ENCODE peak calls at places on chromosomes 12 and 14, in nine cellular contexts. M is body of pancreas; V is CD4-positive, alpha-beta T cell; N is RWPE2; Z is fibroblast of lung; C is ovary; Y is right atrium auricular region; O is Peyer's patch; G is esophagus squamous epithelium. P is an unnamed sample.

GRCh38 chr12:65885312-65885711 is 61.0 kb downstream of the HMGA2 start:
- DNase-seq in G (no peak), Z (no peak), C (no peak), M (peak; percentile 12), Y (no peak), N (no peak), O (no peak), V (no peak), P (no peak)

GRCh38 chr14:101561145-101561896 is at the start of gene DIO3:
- DNase-seq in C (peak; percentile 77), G (no peak), O (no peak), M (peak; percentile 27), N (no peak), Y (no peak), Z (peak; percentile 44), V (no peak), P (no peak)

GRCh38 chr14:54425537-54426274 is 15.5 kb downstream of the CNIH1 start:
- DNase-seq in Y (no peak), N (no peak), O (no peak), M (no peak), G (no peak), V (no peak), Z (no peak), C (no peak), P (no peak)

GRCh38 chr12:27332407-27333310 is at the start of gene BMAL2:
- DNase-seq in N (no peak), O (peak; percentile 62), C (no peak), V (peak; percentile 34), G (no peak), Y (no peak), Z (peak; percentile 60), M (peak; percentile 36), P (peak; percentile 14)

GRCh38 chr14:61475316-61475715 is 153.9 kb downstream of the PRKCH start:
- DNase-seq in N (no peak), G (no peak), M (peak; percentile 45), C (no peak), Y (no peak), Z (peak; percentile 63), V (no peak), O (no peak), P (no peak)

GRCh38 chr12:104578453-104578852 is 121.7 kb downstream of the CHST11 start:
- DNase-seq in O (no peak), N (no peak), M (no peak), Z (peak; percentile 94), G (no peak), V (no peak), Y (no peak), C (no peak), P (no peak)

GRCh38 chr14:31387091-31387490 is 33.3 kb downstream of the HEATR5A start:
- DNase-seq in O (no peak), Y (no peak), Z (no peak), C (no peak), G (no peak), N (no peak), V (no peak), M (no peak), P (no peak)

GRCh38 chr12:2008677-2009076 is 4.4 kb upstream of the DCP1B start:
- DNase-seq in V (no peak), Y (no peak), Z (peak; percentile 53), N (no peak), C (no peak), M (no peak), G (no peak), O (no peak), P (no peak)

GRCh38 chr12:52581066-52581465 is 7.4 kb upstream of the KRT74 start:
- DNase-seq in C (peak; percentile 5), V (no peak), M (no peak), N (peak; percentile 38), Z (no peak), G (no peak), O (no peak), Y (no peak), P (no peak)

GRCh38 chr12:124668602-124669001 is 101.2 kb upstream of the NCOR2 start:
- DNase-seq in Y (no peak), G (no peak), C (no peak), N (no peak), Z (peak; percentile 51), O (no peak), V (no peak), M (no peak), P (no peak)

GRCh38 chr14:89290813-89291212 is 126.2 kb downstream of the FOXN3 start:
- DNase-seq in M (no peak), O (no peak), G (no peak), V (no peak), N (no peak), C (no peak), Z (no peak), Y (no peak), P (no peak)

GRCh38 chr12:23621910-23622309 is 327.6 kb downstream of the SOX5 start:
- DNase-seq in O (no peak), G (no peak), C (no peak), Y (no peak), M (no peak), V (no peak), Z (no peak), N (no peak), P (no peak)

GRCh38 chr14:63941023-63941422 is 88.2 kb downstream of the SYNE2 start:
- DNase-seq in N (no peak), C (no peak), G (no peak), O (no peak), M (no peak), V (no peak), Y (no peak), Z (no peak), P (no peak)

GRCh38 chr12:67681941-67682340 is 33.4 kb downstream of the DYRK2 start:
- DNase-seq in C (no peak), Y (no peak), M (no peak), N (no peak), G (no peak), O (no peak), Z (no peak), V (no peak), P (no peak)

GRCh38 chr14:103372552-103373304 is 12.5 kb upstream of the MARK3 start:
- DNase-seq in V (no peak), C (no peak), M (peak; percentile 19), G (no peak), Y (no peak), N (peak; percentile 96), Z (peak; percentile 93), O (no peak), P (no peak)

GRCh38 chr12:13099910-13100609 is 3.4 kb downstream of the GSG1 start:
- DNase-seq in Z (no peak), Y (no peak), C (no peak), G (no peak), V (no peak), O (no peak), N (no peak), M (no peak), P (no peak)

DNA sequence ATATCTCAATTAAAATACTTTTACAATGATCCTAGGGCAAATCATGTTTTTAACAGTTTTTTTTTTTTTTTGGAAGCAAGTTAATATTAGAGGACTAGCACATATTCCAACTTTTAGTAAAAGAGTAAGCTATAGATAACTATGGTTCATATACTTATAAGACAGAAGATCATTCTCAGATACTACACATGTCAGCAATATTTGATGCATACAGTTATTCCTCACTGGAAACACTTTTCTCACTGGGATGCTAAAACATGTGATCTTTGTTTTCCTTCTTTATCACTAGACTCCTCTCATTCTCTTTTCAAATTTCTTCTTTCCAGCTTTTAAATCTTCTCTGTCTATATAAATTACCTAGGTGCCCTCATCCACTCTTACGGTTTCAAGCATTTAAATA is 1020.4 kb upstream of the FBXO33 start:
- DNase-seq in Y (no peak), Z (no peak), V (no peak), C (no peak), G (no peak), O (no peak), M (no peak), N (no peak), P (no peak)
- H3K9me3 ChIP-seq in Y (no peaks in the 10 kb centered on the region), Z (no peaks in the 10 kb centered on the region), V (no peaks in the 10 kb centered on the region), C (no peaks in the 10 kb centered on the region), G (no peaks in the 10 kb centered on the region), O (no peaks in the 10 kb centered on the region), M (no peaks in the 10 kb centered on the region), N (no peaks in the 10 kb centered on the region), P (no peaks in the 10 kb centered on the region)

GRCh38 chr14:28297559-28297958 is 469.0 kb upstream of the FOXG1 start:
- DNase-seq in Y (no peak), G (no peak), M (no peak), N (no peak), V (no peak), C (no peak), O (no peak), Z (peak; percentile 63), P (no peak)
- H3K9me3 ChIP-seq in Y (no peaks in the 10 kb centered on the region), G (peaks cover 4% of the 10 kb centered on the region), M (no peaks in the 10 kb centered on the region), N (no peaks in the 10 kb centered on the region), V (peaks cover 5% of the 10 kb centered on the region), C (no peaks in the 10 kb centered on the region), O (no peaks in the 10 kb centered on the region), Z (no peaks in the 10 kb centered on the region), P (peaks cover 2% of the 10 kb centered on the region)

DNA sequence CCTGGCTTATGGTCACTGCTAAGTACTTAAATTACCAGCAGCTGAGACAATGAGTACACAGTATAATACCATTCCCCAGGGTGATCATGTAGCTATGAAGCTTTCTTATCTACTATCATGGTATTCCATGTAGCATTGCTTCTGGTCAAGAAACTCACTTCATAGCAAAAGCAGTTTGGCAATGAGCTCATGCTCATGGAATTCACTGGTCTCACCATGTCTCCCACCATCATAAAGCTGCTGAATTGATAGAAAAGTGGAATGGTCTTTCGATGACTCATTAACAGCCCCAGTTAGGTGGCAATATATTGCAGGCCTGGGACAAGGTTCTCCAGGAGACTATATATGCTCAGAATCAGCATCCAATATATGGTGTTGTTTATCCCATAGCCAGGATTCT is 553.7 kb downstream of the FOXG1 start:
- DNase-seq in Y (no peak), V (no peak), C (no peak), G (no peak), M (no peak), Z (peak; percentile 81), N (no peak), O (no peak), P (no peak)
- H3K9me3 ChIP-seq in Y (no peaks in the 10 kb centered on the region), V (peaks cover 5% of the 10 kb centered on the region), C (no peaks in the 10 kb centered on the region), G (peaks cover 5% of the 10 kb centered on the region), M (no peaks in the 10 kb centered on the region), Z (no peaks in the 10 kb centered on the region), N (no peaks in the 10 kb centered on the region), O (no peaks in the 10 kb centered on the region), P (peaks cover 5% of the 10 kb centered on the region)

GRCh38 chr14:105449276-105450122 is 25.1 kb upstream of the CRIP2 start:
- DNase-seq in Y (no peak), N (no peak), Z (no peak), V (no peak), G (no peak), O (no peak), M (no peak), C (no peak), P (no peak)

GRCh38 chr14:105445901-105446845 is 26.5 kb downstream of the MTA1 start:
- DNase-seq in Z (no peak), Y (no peak), G (no peak), O (no peak), C (no peak), M (no peak), N (no peak), V (no peak), P (no peak)

GRCh38 chr14:105446971-105447370 is 27.3 kb downstream of the MTA1 start:
- DNase-seq in O (no peak), C (no peak), V (no peak), N (no peak), Y (no peak), M (no peak), Z (no peak), G (no peak), P (no peak)

GRCh38 chr14:105448706-105449111 is 25.9 kb upstream of the CRIP2 start:
- DNase-seq in N (no peak), Y (peak; percentile 78), V (peak; percentile 77), Z (peak; percentile 32), G (no peak), M (peak; percentile 70), O (peak; percentile 81), C (peak; percentile 66), P (peak; percentile 72)

GRCh38 chr14:105447651-105448640 is 26.7 kb upstream of the CRIP2 start:
- DNase-seq in V (no peak), G (no peak), C (no peak), M (no peak), Y (no peak), O (no peak), Z (no peak), N (no peak), P (no peak)
- H3K9me3 ChIP-seq in V (no peaks in the 10 kb centered on the region), G (no peaks in the 10 kb centered on the region), C (no peaks in the 10 kb centered on the region), M (no peaks in the 10 kb centered on the region), Y (no peaks in the 10 kb centered on the region), O (no peaks in the 10 kb centered on the region), Z (no peaks in the 10 kb centered on the region), N (no peaks in the 10 kb centered on the region), P (no peaks in the 10 kb centered on the region)

P was measured in T-helper 17 cell.